ENCODE peak calls at places on chromosome 1, in five cellular contexts. U is NCI-H1105, B is neuronal stem cell, L is thoracic aorta, F is COLO829. C is an unnamed sample.

GRCh38 chr1:159076753-159077656 is at the start of gene AIM2:
- DNase-seq in L (no peak), B (no peak), F (peak; percentile 79), U (no peak), C (no peak)

GRCh38 chr1:99648107-99648506 is 2.2 kb downstream of the PALMD start:
- DNase-seq in F (no peak), B (no peak), U (peak; percentile 8), L (no peak), C (no peak)

GRCh38 chr1:42950146-42950480 is 8.6 kb downstream of the SLC2A1 start:
- DNase-seq in L (no peak), B (no peak), U (no peak), F (no peak), C (no peak)

GRCh38 chr1:160093624-160094290 is 4.7 kb downstream of the IGSF8 start:
- DNase-seq in F (no peak), U (no peak), L (no peak), B (no peak), C (no peak)

GRCh38 chr1:3944621-3944914 is 44.5 kb upstream of the C1orf174 start:
- DNase-seq in L (no peak), B (no peak), U (no peak), F (no peak), C (no peak)

GRCh38 chr1:214075305-214076003 is 87.7 kb downstream of the PROX1 start:
- DNase-seq in U (no peak), F (no peak), B (no peak), L (no peak), C (no peak)

GRCh38 chr1:59298710-59299346 is 1.9 kb downstream of the FGGY start:
- DNase-seq in U (no peak), B (no peak), L (no peak), F (no peak), C (no peak)

GRCh38 chr1:177301425-177302124 is 130.8 kb downstream of the BRINP2 start:
- DNase-seq in L (no peak), U (no peak), F (no peak), B (no peak), C (no peak)